ENCODE peak calls at places on chromosome 21, in six cellular contexts. F is breast epithelium, A is H1, H is thyroid gland, R is body of pancreas, L is stomach. Z is an unnamed sample.

GRCh38 chr21:30104246-30104645 is 62.4 kb downstream of the CLDN17 start:
- DNase-seq in F (no peak), A (no peak), H (no peak), R (no peak), L (no peak), Z (no peak)

GRCh38 chr21:18350216-18350615 is 53.4 kb downstream of the TMPRSS15 start:
- DNase-seq in F (no peak), A (no peak), H (no peak), R (no peak), L (no peak), Z (no peak)

GRCh38 chr21:27448960-27449359 is 482.1 kb upstream of the ADAMTS5 start:
- DNase-seq in F (no peak), A (no peak), H (no peak), R (no peak), L (no peak), Z (no peak)

GRCh38 chr21:17784604-17785402 is 34.4 kb downstream of the C21orf91 start:
- DNase-seq in F (no peak), A (no peak), H (no peak), R (no peak), L (no peak), Z (no peak)

GRCh38 chr21:17050646-17051045 is 462.2 kb upstream of the CXADR start:
- DNase-seq in F (no peak), A (no peak), H (no peak), R (no peak), L (no peak), Z (no peak)

GRCh38 chr21:17513214-17514123 is 626 bp downstream of the CXADR start:
- DNase-seq in F (no peak), A (no peak), H (peak), R (peak), L (peak), Z (peak)

GRCh38 chr21:16420086-16420724 is 690.4 kb downstream of the USP25 start:
- DNase-seq in F (no peak), A (no peak), H (peak), R (peak), L (peak), Z (peak)

GRCh38 chr21:40146201-40146890 is 279.1 kb downstream of the PCP4 start:
- DNase-seq in F (no peak), A (no peak), H (peak), R (no peak), L (no peak), Z (no peak)

GRCh38 chr21:29571949-29572348 is 273.2 kb downstream of the BACH1 start:
- DNase-seq in F (no peak), A (no peak), H (no peak), R (no peak), L (no peak), Z (no peak)

GRCh38 chr21:16419188-16419874 is 689.5 kb downstream of the USP25 start:
- DNase-seq in F (peak), A (no peak), H (peak), R (peak), L (peak), Z (peak)

GRCh38 chr21:37484535-37485474 is 118.2 kb downstream of the DYRK1A start:
- DNase-seq in F (no peak), A (no peak), H (no peak), R (no peak), L (no peak), Z (no peak)

GRCh38 chr21:17925000-17925610 is 105.9 kb upstream of the C21orf91 start:
- DNase-seq in F (no peak), A (no peak), H (peak), R (peak), L (peak), Z (no peak)

GRCh38 chr21:15301014-15301413 is 236.2 kb upstream of the NRIP1 start:
- DNase-seq in F (no peak), A (no peak), H (no peak), R (no peak), L (no peak), Z (no peak)

GRCh38 chr21:31180256-31181088 is 142.2 kb upstream of the KRTAP19-8 start:
- DNase-seq in F (no peak), A (no peak), H (no peak), R (no peak), L (no peak), Z (no peak)

GRCh38 chr21:37435120-37435519 is 68.5 kb downstream of the DYRK1A start:
- DNase-seq in F (no peak), A (peak), H (peak), R (no peak), L (no peak), Z (peak)

GRCh38 chr21:27371688-27372331 is 404.9 kb upstream of the ADAMTS5 start:
- DNase-seq in F (no peak), A (no peak), H (no peak), R (no peak), L (no peak), Z (no peak)

GRCh38 chr21:29613021-29613420 is 314.3 kb downstream of the BACH1 start:
- DNase-seq in F (no peak), A (no peak), H (no peak), R (no peak), L (no peak), Z (no peak)

GRCh38 chr21:29144736-29145353 is 14.4 kb downstream of the MAP3K7CL start:
- DNase-seq in F (no peak), A (no peak), H (no peak), R (no peak), L (no peak), Z (no peak)

GRCh38 chr21:25457411-25457810 is 149.9 kb downstream of the MRPL39 start:
- DNase-seq in F (no peak), A (no peak), H (no peak), R (no peak), L (no peak), Z (no peak)

GRCh38 chr21:40686526-40686925 is 160.4 kb downstream of the DSCAM start:
- DNase-seq in F (no peak), A (no peak), H (no peak), R (no peak), L (no peak), Z (no peak)

GRCh38 chr21:40681164-40681859 is 165.6 kb downstream of the DSCAM start:
- DNase-seq in F (no peak), A (no peak), H (no peak), R (no peak), L (no peak), Z (peak)

GRCh38 chr21:27422435-27422834 is 455.5 kb upstream of the ADAMTS5 start:
- DNase-seq in F (no peak), A (no peak), H (no peak), R (no peak), L (no peak), Z (no peak)

GRCh38 chr21:31366825-31367224 is 22.8 kb upstream of the TIAM1 start:
- DNase-seq in F (no peak), A (no peak), H (peak), R (no peak), L (peak), Z (no peak)

GRCh38 chr21:29477347-29477746 is 178.6 kb downstream of the BACH1 start:
- DNase-seq in F (no peak), A (no peak), H (no peak), R (no peak), L (no peak), Z (no peak)

GRCh38 chr21:26061437-26061836 is 109.1 kb downstream of the APP start:
- DNase-seq in F (no peak), A (no peak), H (no peak), R (peak), L (no peak), Z (no peak)

GRCh38 chr21:40531421-40531820 is 315.5 kb downstream of the DSCAM start:
- DNase-seq in F (no peak), A (no peak), H (no peak), R (no peak), L (no peak), Z (no peak)

GRCh38 chr21:22224261-22224660 is 1226.1 kb downstream of the NCAM2 start:
- DNase-seq in F (no peak), A (no peak), H (no peak), R (no peak), L (no peak), Z (no peak)

GRCh38 chr21:16117331-16117730 is 387.5 kb downstream of the USP25 start:
- DNase-seq in F (no peak), A (no peak), H (no peak), R (no peak), L (no peak), Z (no peak)

GRCh38 chr21:21818898-21819297 is 820.7 kb downstream of the NCAM2 start:
- DNase-seq in F (no peak), A (no peak), H (no peak), R (no peak), L (no peak), Z (no peak)

GRCh38 chr21:29271927-29272333 is 26.8 kb upstream of the BACH1 start:
- DNase-seq in F (no peak), A (no peak), H (no peak), R (no peak), L (no peak), Z (no peak)

GRCh38 chr21:31354604-31355443 is 10.8 kb upstream of the TIAM1 start:
- DNase-seq in F (peak), A (no peak), H (no peak), R (no peak), L (peak), Z (no peak)

GRCh38 chr21:31514598-31514997 is 144.9 kb upstream of the SOD1 start:
- DNase-seq in F (no peak), A (no peak), H (no peak), R (peak), L (no peak), Z (no peak)

GRCh38 chr21:31151682-31152081 is 113.4 kb upstream of the KRTAP19-8 start:
- DNase-seq in F (no peak), A (no peak), H (no peak), R (no peak), L (no peak), Z (no peak)

GRCh38 chr21:31030367-31031106 is 7.7 kb downstream of the KRTAP19-8 start:
- DNase-seq in F (no peak), A (no peak), H (no peak), R (no peak), L (no peak), Z (no peak)

GRCh38 chr21:17585875-17586450 is 26.7 kb downstream of the BTG3 start:
- DNase-seq in F (no peak), A (no peak), H (no peak), R (no peak), L (no peak), Z (no peak)

GRCh38 chr21:15243356-15243755 is 178.6 kb upstream of the NRIP1 start:
- DNase-seq in F (no peak), A (no peak), H (no peak), R (no peak), L (no peak), Z (no peak)

GRCh38 chr21:26499475-26499874 is 73.6 kb downstream of the CYYR1 start:
- DNase-seq in F (no peak), A (no peak), H (no peak), R (no peak), L (no peak), Z (no peak)

GRCh38 chr21:17769049-17769845 is 49.9 kb downstream of the C21orf91 start:
- DNase-seq in F (no peak), A (no peak), H (no peak), R (no peak), L (no peak), Z (no peak)

GRCh38 chr21:38809170-38809878 is 3.6 kb downstream of the ETS2 start:
- DNase-seq in F (no peak), A (no peak), H (no peak), R (no peak), L (no peak), Z (no peak)
- TF ChIP-seq POLR2A in F (no peak), A (no peak), H (no peak), R (no peak), L (no peak), Z (no peak)

GRCh38 chr21:33230518-33231324 is 983 bp downstream of the IFNAR2 start:
- DNase-seq in F (no peak), A (peak), H (peak), R (peak), L (no peak), Z (peak)

GRCh38 chr21:33229099-33229775 is 501 bp upstream of the IFNAR2 start:
- DNase-seq in F (no peak), A (no peak), H (no peak), R (no peak), L (no peak), Z (no peak)

GRCh38 chr21:33228455-33228854 is 1.3 kb upstream of the IFNAR2 start:
- DNase-seq in F (no peak), A (no peak), H (no peak), R (no peak), L (no peak), Z (no peak)

GRCh38 chr21:33231526-33231925 is 1.8 kb downstream of the IFNAR2 start:
- DNase-seq in F (no peak), A (no peak), H (no peak), R (no peak), L (no peak), Z (no peak)

GRCh38 chr21:33229776-33230517 is at the start of gene IFNAR2:
- DNase-seq in F (no peak), A (peak), H (peak), R (peak), L (peak), Z (peak)
- TF ChIP-seq POLR2A in F (no peak), A (peak), H (no peak), R (peak), L (no peak), Z (no peak)

GRCh38 chr21:42067531-42068255 is 3.4 kb upstream of the UMODL1 start:
- DNase-seq in F (no peak), A (no peak), H (no peak), R (no peak), L (no peak), Z (peak)

GRCh38 chr21:42068592-42068991 is 2.5 kb upstream of the UMODL1 start:
- DNase-seq in F (no peak), A (no peak), H (no peak), R (no peak), L (no peak), Z (no peak)

GRCh38 chr21:42068256-42068545 is 2.9 kb upstream of the UMODL1 start:
- DNase-seq in F (no peak), A (no peak), H (no peak), R (no peak), L (no peak), Z (no peak)

GRCh38 chr21:42063578-42064521 is 7.3 kb upstream of the UMODL1 start:
- DNase-seq in F (no peak), A (no peak), H (peak), R (peak), L (peak), Z (no peak)

DNA sequence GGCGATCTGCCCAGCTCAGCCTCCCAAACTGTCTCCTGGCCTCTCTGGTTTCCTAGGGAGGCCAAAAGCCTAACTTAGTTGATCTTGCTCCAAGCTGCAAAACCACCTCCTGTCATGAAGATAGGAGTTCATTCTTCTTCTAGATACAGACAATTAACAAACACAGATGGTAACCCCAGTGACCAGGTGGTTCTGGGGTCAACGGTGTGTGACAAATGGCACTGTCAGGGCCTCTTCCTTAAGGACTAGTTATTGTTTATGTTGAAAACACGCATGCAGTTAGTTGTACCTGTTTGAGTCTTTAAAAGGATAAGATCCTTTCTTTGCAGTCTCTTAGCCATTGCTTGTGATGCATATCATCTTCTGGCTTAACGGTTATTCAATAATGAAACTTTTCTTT is 4.6 kb upstream of the UMODL1 start:
- DNase-seq in F (no peak), A (no peak), H (no peak), R (no peak), L (no peak), Z (peak)
- TF ChIP-seq POLR2A in F (no peak), A (no peak), H (no peak), R (no peak), L (no peak), Z (no peak)

DNA sequence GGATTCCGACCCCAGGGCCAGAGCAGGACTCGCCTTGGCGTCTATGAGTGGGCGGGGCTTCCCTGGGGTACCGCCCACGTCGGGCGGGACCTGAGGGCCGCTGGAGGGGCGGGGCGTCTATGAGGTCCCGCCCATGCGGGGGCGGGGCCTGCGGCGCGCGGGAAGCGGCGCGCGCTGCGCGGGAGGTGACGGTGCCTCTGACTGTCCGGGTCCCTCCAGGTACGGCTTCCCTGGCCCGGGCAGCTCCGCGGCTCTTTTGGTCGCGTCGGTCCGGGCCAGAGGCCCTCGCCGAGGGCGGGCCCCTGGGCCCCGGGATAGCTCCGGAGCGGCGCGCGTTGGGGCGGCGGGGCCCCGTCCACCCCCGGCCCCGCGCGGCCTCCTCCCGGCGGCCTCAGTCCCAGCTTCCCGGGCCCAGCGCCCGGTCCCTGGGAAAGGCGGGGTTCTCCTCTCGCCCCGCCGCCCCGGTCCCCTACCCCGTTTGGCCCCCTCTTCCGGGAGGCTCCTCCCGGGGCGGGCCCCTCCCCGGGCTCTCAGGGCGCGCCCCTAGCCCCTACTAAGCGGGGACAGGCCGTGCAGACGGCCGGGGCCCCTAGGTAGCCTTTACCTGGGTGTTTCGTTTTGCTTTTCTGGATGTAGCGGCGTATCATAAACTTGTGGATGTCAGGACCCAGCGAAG is at the start of gene CHAF1B:
- DNase-seq in F (peak), A (peak), H (peak), R (peak), L (peak), Z (peak)
- TF ChIP-seq POLR2A in F (peak), A (peak), H (no peak), R (peak), L (no peak), Z (no peak)

DNA sequence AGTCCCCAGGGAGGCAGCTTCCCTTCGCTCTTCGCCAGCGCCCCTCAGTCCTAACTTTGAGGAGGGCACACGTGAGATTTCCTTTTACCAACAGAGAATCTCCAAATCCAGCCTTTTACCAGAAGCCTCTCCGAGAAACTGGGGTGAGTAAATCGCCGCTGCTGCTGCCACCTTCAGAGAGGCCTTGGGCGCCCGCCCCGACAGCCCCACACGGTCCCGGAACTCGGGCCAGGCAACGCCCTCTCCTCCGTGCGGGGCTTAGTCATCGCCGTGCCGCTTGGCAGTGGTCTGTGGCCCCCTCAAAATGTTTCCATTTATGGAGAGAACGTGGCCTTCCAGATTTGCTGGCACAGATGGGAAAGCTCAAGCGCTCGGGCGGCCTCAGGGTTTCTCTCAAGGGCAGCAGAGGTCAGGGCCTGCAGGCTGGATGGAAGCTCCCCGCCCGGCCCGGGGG is 41.4 kb upstream of the COL6A2 start:
- DNase-seq in F (peak), A (no peak), H (no peak), R (no peak), L (peak), Z (peak)
- TF ChIP-seq POLR2A in F (no peak), A (no peak), H (no peak), R (no peak), L (no peak), Z (no peak)

GRCh38 chr21:39014751-39015150 is 168.5 kb downstream of the PSMG1 start:
- DNase-seq in F (no peak), A (no peak), H (no peak), R (no peak), L (no peak), Z (no peak)
- TF ChIP-seq POLR2A in F (no peak), A (no peak), H (no peak), R (no peak), L (no peak), Z (no peak)

DNA sequence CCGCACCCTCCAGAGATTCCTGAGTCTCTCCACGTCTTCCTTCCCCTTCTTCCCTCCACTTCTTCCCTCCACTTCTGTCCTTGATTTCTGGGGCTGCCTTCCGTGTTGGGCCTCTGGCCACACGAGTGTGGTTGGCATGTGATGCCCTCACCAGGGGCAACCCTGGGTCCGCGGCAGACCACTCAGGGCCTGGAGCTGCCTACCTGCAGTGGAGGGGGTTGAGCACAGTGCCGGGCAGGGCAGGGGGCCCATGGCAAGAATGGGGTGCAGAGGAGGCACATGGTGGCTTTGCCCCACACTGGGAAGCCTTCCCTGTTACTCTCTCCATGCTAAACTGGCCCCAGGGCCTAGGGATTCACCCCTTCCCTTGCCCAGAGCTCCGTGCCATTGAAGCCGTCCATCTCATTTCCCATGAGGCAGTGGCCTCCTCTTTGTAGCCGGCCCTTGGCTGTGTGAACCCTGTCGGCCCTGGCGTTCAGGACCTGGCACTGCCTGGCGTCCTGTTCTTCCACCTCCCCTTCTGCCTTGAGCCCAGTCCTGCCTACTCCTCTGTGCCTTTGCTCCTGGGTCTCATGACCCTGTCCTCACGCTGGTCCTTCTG is 13.4 kb downstream of the RRP1 start:
- DNase-seq in F (no peak), A (no peak), H (no peak), R (no peak), L (no peak), Z (no peak)
- TF ChIP-seq POLR2A in F (no peak), A (no peak), H (no peak), R (no peak), L (no peak), Z (no peak)

GRCh38 chr21:20720623-20721022 is 277.6 kb upstream of the NCAM2 start:
- DNase-seq in F (no peak), A (no peak), H (no peak), R (no peak), L (no peak), Z (no peak)

DNA sequence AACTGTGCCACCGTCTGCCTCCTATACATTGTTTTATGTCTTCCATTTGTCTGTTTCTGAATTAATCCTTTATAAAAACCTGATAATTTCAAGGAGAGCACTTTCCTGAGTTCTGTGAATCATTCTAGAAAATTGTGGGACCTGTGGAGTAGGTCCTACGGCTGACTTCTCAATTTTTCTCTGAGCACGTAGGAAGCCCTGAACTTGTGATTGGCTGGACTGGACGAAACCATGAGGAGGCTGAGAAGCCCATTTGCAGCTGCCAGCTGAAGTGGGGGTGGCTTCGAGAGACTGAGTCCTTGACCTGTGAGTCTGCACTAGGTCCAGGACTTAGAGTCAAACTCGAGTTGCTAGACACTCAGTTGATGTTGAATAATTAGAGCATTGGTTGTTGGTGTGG is 277.1 kb upstream of the NCAM2 start:
- DNase-seq in F (no peak), A (no peak), H (no peak), R (no peak), L (no peak), Z (no peak)
- TF ChIP-seq POLR2A in F (no peak), A (no peak), H (no peak), R (no peak), L (no peak), Z (no peak)